ENCODE peak calls at places on chromosomes 11 and 22, in seven cellular contexts. A, E, V, P, I, T and L are unnamed samples.

GRCh38 chr11:2929511-2929879 is 275 bp upstream of the PHLDA2 start:
- DNase-seq in A (peak; percentile 87), E (peak; percentile 84), V (peak; percentile 100), P (peak; percentile 43), I (no peak), T (peak; percentile 83), L (no peak)

GRCh38 chr22:35561796-35562526 is 21.3 kb downstream of the RASD2 start:
- DNase-seq in A (peak; percentile 59), E (no peak), V (peak; percentile 87), P (peak; percentile 43), I (no peak), T (peak; percentile 84), L (no peak)

GRCh38 chr22:20815477-20816050 is 41.7 kb downstream of the SERPIND1 start:
- DNase-seq in A (no peak), E (no peak), V (no peak), P (no peak), I (no peak), T (no peak), L (no peak)

GRCh38 chr22:36405671-36406070 is 17.9 kb upstream of the MYH9 start:
- DNase-seq in A (peak; percentile 63), E (peak; percentile 45), V (no peak), P (no peak), I (no peak), T (peak; percentile 44), L (no peak)

GRCh38 chr11:13745165-13745564 is 76.7 kb downstream of the FAR1 start:
- DNase-seq in A (no peak), E (no peak), V (no peak), P (no peak), I (no peak), T (no peak), L (no peak)

GRCh38 chr11:16070573-16070972 is 285.8 kb downstream of the SOX6 start:
- DNase-seq in A (no peak), E (no peak), V (no peak), P (peak; percentile 12), I (no peak), T (no peak), L (no peak)

GRCh38 chr11:2463766-2464277 is 19.0 kb downstream of the KCNQ1 start:
- DNase-seq in A (no peak), E (no peak), V (peak; percentile 63), P (no peak), I (no peak), T (no peak), L (no peak)

GRCh38 chr11:70432580-70432979 is 34.3 kb downstream of the CTTN start:
- DNase-seq in A (no peak), E (no peak), V (peak; percentile 30), P (no peak), I (no peak), T (no peak), L (no peak)

GRCh38 chr11:11186249-11186648 is 166.8 kb downstream of the CSNK2A3 start:
- DNase-seq in A (no peak), E (no peak), V (no peak), P (no peak), I (no peak), T (no peak), L (no peak)

GRCh38 chr11:115911656-115912055 is 407.4 kb upstream of the CADM1 start:
- DNase-seq in A (no peak), E (no peak), V (no peak), P (no peak), I (no peak), T (no peak), L (peak; percentile 83)

GRCh38 chr11:65434667-65435179 is 12.1 kb downstream of the NEAT1 start:
- DNase-seq in A (no peak), E (no peak), V (no peak), P (no peak), I (no peak), T (no peak), L (no peak)

GRCh38 chr11:15327786-15328231 is 213.1 kb downstream of the INSC start:
- DNase-seq in A (peak; percentile 27), E (no peak), V (no peak), P (peak; percentile 90), I (no peak), T (peak; percentile 38), L (no peak)

GRCh38 chr11:64531422-64531821 is 59.6 kb upstream of the SLC22A12 start:
- DNase-seq in A (no peak), E (no peak), V (no peak), P (no peak), I (no peak), T (no peak), L (no peak)

GRCh38 chr11:119511601-119512000 is 88.6 kb upstream of the THY1 start:
- DNase-seq in A (no peak), E (no peak), V (no peak), P (no peak), I (no peak), T (no peak), L (no peak)

GRCh38 chr11:77029829-77030228 is 4.4 kb upstream of the B3GNT6 start:
- DNase-seq in A (no peak), E (no peak), V (no peak), P (no peak), I (no peak), T (no peak), L (no peak)

GRCh38 chr11:7871056-7871455 is 60.0 kb downstream of the OR10A6 start:
- DNase-seq in A (peak; percentile 55), E (no peak), V (no peak), P (no peak), I (no peak), T (no peak), L (no peak)

GRCh38 chr22:38177044-38177443 is 4.6 kb downstream of the PLA2G6 start:
- DNase-seq in A (no peak), E (no peak), V (no peak), P (no peak), I (no peak), T (no peak), L (no peak)

GRCh38 chr22:42966389-42966998 is 48.5 kb downstream of the PACSIN2 start:
- DNase-seq in A (no peak), E (no peak), V (no peak), P (no peak), I (no peak), T (no peak), L (no peak)

GRCh38 chr22:36739185-36739584 is 35.6 kb upstream of the CACNG2 start:
- DNase-seq in A (no peak), E (no peak), V (no peak), P (no peak), I (no peak), T (no peak), L (no peak)

GRCh38 chr11:94144233-94144632 is 15.6 kb downstream of the PANX1 start:
- DNase-seq in A (peak; percentile 61), E (no peak), V (no peak), P (no peak), I (no peak), T (peak; percentile 13), L (no peak)

GRCh38 chr11:65251476-65251875 is 10.3 kb upstream of the POLA2 start:
- DNase-seq in A (no peak), E (no peak), V (no peak), P (no peak), I (no peak), T (no peak), L (no peak)

GRCh38 chr11:100929377-100929776 is 200.2 kb downstream of the PGR start:
- DNase-seq in A (peak; percentile 68), E (no peak), V (no peak), P (no peak), I (no peak), T (no peak), L (no peak)

GRCh38 chr22:37079668-37080171 is 28.2 kb downstream of the KCTD17 start:
- DNase-seq in A (no peak), E (peak; percentile 90), V (no peak), P (no peak), I (peak; percentile 54), T (no peak), L (no peak)

GRCh38 chr11:58907780-58908179 is 31.5 kb upstream of the GLYATL1 start:
- DNase-seq in A (no peak), E (no peak), V (no peak), P (no peak), I (no peak), T (no peak), L (no peak)

GRCh38 chr11:94310191-94310875 is 6.0 kb downstream of the IZUMO1R start:
- DNase-seq in A (no peak), E (no peak), V (no peak), P (no peak), I (no peak), T (no peak), L (no peak)

GRCh38 chr11:2428322-2428795 is 16.0 kb downstream of the TRPM5 start:
- DNase-seq in A (peak; percentile 19), E (peak; percentile 55), V (peak; percentile 98), P (peak; percentile 88), I (peak; percentile 81), T (peak; percentile 61), L (no peak)

GRCh38 chr11:118998388-118998717 is 415 bp downstream of the CENATAC start:
- DNase-seq in A (no peak), E (no peak), V (no peak), P (no peak), I (no peak), T (no peak), L (no peak)

GRCh38 chr11:131696584-131697120 is 326.2 kb downstream of the NTM start:
- DNase-seq in A (no peak), E (no peak), V (peak; percentile 15), P (no peak), I (no peak), T (no peak), L (no peak)

GRCh38 chr22:19991395-19991644 is 25.3 kb downstream of the ARVCF start:
- DNase-seq in A (no peak), E (no peak), V (no peak), P (no peak), I (no peak), T (no peak), L (no peak)

GRCh38 chr22:33570110-33570509 is 350.2 kb downstream of the LARGE1 start:
- DNase-seq in A (no peak), E (no peak), V (no peak), P (no peak), I (no peak), T (no peak), L (no peak)

GRCh38 chr11:113001709-113002108 is 40.5 kb downstream of the NCAM1 start:
- DNase-seq in A (no peak), E (no peak), V (no peak), P (no peak), I (no peak), T (no peak), L (peak; percentile 64)

GRCh38 chr11:62269654-62270278 is at the start of gene SCGB2A2:
- DNase-seq in A (peak; percentile 13), E (no peak), V (no peak), P (no peak), I (no peak), T (peak; percentile 3), L (no peak)